ENCODE peak calls at places on chromosomes 7 and 10, in seven cellular contexts. One of them, this sample, is unnamed.

GRCh38 chr10:17354781-17355180 is 99.6 kb downstream of the ST8SIA6 start:
- DNase-seq in GM23338: no peak
- DNase-seq in thoracic aorta: no peak
- DNase-seq in CD8-positive, alpha-beta T cell: no peak
- DNase-seq in Peyer's patch: no peak
- DNase-seq in astrocyte of the cerebellum: peak
- DNase-seq in upper lobe of right lung: no peak
- DNase-seq in this sample: no peak

GRCh38 chr10:46284286-46285229 is 2.2 kb upstream of the ANTXRL start:
- DNase-seq in GM23338: peak
- DNase-seq in thoracic aorta: peak
- DNase-seq in CD8-positive, alpha-beta T cell: peak
- DNase-seq in Peyer's patch: peak
- DNase-seq in astrocyte of the cerebellum: no peak
- DNase-seq in upper lobe of right lung: peak
- DNase-seq in this sample: no peak

GRCh38 chr7:132639983-132640382 is 63.7 kb upstream of the PLXNA4 start:
- DNase-seq in GM23338: no peak
- DNase-seq in thoracic aorta: no peak
- DNase-seq in CD8-positive, alpha-beta T cell: no peak
- DNase-seq in Peyer's patch: no peak
- DNase-seq in astrocyte of the cerebellum: no peak
- DNase-seq in upper lobe of right lung: no peak
- DNase-seq in this sample: no peak

GRCh38 chr7:43700059-43700501 is 29.2 kb downstream of the COA1 start:
- DNase-seq in GM23338: peak
- DNase-seq in thoracic aorta: no peak
- DNase-seq in CD8-positive, alpha-beta T cell: no peak
- DNase-seq in Peyer's patch: no peak
- DNase-seq in astrocyte of the cerebellum: peak
- DNase-seq in upper lobe of right lung: no peak
- DNase-seq in this sample: no peak

GRCh38 chr7:116439856-116440549 is 59.5 kb upstream of the CAV2 start:
- DNase-seq in GM23338: no peak
- DNase-seq in thoracic aorta: no peak
- DNase-seq in CD8-positive, alpha-beta T cell: no peak
- DNase-seq in Peyer's patch: no peak
- DNase-seq in astrocyte of the cerebellum: no peak
- DNase-seq in upper lobe of right lung: no peak
- DNase-seq in this sample: no peak

GRCh38 chr7:87474533-87475358 is 734 bp downstream of the ABCB4 start:
- DNase-seq in GM23338: peak
- DNase-seq in thoracic aorta: no peak
- DNase-seq in CD8-positive, alpha-beta T cell: no peak
- DNase-seq in Peyer's patch: peak
- DNase-seq in astrocyte of the cerebellum: no peak
- DNase-seq in upper lobe of right lung: no peak
- DNase-seq in this sample: no peak

GRCh38 chr7:23628370-23628769 is 31.2 kb downstream of the CCDC126 start:
- DNase-seq in GM23338: no peak
- DNase-seq in thoracic aorta: no peak
- DNase-seq in CD8-positive, alpha-beta T cell: no peak
- DNase-seq in Peyer's patch: no peak
- DNase-seq in astrocyte of the cerebellum: no peak
- DNase-seq in upper lobe of right lung: no peak
- DNase-seq in this sample: no peak

GRCh38 chr10:5565671-5566581 is 41.2 kb downstream of the CALML3 start:
- DNase-seq in GM23338: no peak
- DNase-seq in thoracic aorta: no peak
- DNase-seq in CD8-positive, alpha-beta T cell: no peak
- DNase-seq in Peyer's patch: no peak
- DNase-seq in astrocyte of the cerebellum: no peak
- DNase-seq in upper lobe of right lung: peak
- DNase-seq in this sample: peak

GRCh38 chr7:109745677-109746410 is 1176.2 kb downstream of the DNAJB9 start:
- DNase-seq in GM23338: no peak
- DNase-seq in thoracic aorta: no peak
- DNase-seq in CD8-positive, alpha-beta T cell: no peak
- DNase-seq in Peyer's patch: no peak
- DNase-seq in astrocyte of the cerebellum: no peak
- DNase-seq in upper lobe of right lung: no peak
- DNase-seq in this sample: no peak

GRCh38 chr10:121753726-121754476 is 155.7 kb upstream of the FGFR2 start:
- DNase-seq in GM23338: peak
- DNase-seq in thoracic aorta: no peak
- DNase-seq in CD8-positive, alpha-beta T cell: no peak
- DNase-seq in Peyer's patch: no peak
- DNase-seq in astrocyte of the cerebellum: peak
- DNase-seq in upper lobe of right lung: no peak
- DNase-seq in this sample: peak

GRCh38 chr7:99011341-99011705 is 132.6 kb downstream of the SMURF1 start:
- DNase-seq in GM23338: no peak
- DNase-seq in thoracic aorta: no peak
- DNase-seq in CD8-positive, alpha-beta T cell: no peak
- DNase-seq in Peyer's patch: no peak
- DNase-seq in astrocyte of the cerebellum: no peak
- DNase-seq in upper lobe of right lung: no peak
- DNase-seq in this sample: no peak

GRCh38 chr7:159122276-159122675 is 22.4 kb downstream of the VIPR2 start:
- DNase-seq in GM23338: no peak
- DNase-seq in thoracic aorta: no peak
- DNase-seq in CD8-positive, alpha-beta T cell: no peak
- DNase-seq in Peyer's patch: no peak
- DNase-seq in astrocyte of the cerebellum: no peak
- DNase-seq in upper lobe of right lung: no peak
- DNase-seq in this sample: no peak

GRCh38 chr7:38049679-38050078 is 128.4 kb upstream of the STARD3NL start:
- DNase-seq in GM23338: no peak
- DNase-seq in thoracic aorta: no peak
- DNase-seq in CD8-positive, alpha-beta T cell: no peak
- DNase-seq in Peyer's patch: no peak
- DNase-seq in astrocyte of the cerebellum: no peak
- DNase-seq in upper lobe of right lung: no peak
- DNase-seq in this sample: no peak

GRCh38 chr7:96658011-96658391 is 51.6 kb downstream of the SEM1 start:
- DNase-seq in GM23338: no peak
- DNase-seq in thoracic aorta: no peak
- DNase-seq in CD8-positive, alpha-beta T cell: no peak
- DNase-seq in Peyer's patch: no peak
- DNase-seq in astrocyte of the cerebellum: no peak
- DNase-seq in upper lobe of right lung: no peak
- DNase-seq in this sample: no peak

GRCh38 chr10:33132626-33133025 is 174.6 kb upstream of the ITGB1 start:
- DNase-seq in GM23338: peak
- DNase-seq in thoracic aorta: no peak
- DNase-seq in CD8-positive, alpha-beta T cell: peak
- DNase-seq in Peyer's patch: no peak
- DNase-seq in astrocyte of the cerebellum: no peak
- DNase-seq in upper lobe of right lung: no peak
- DNase-seq in this sample: no peak

GRCh38 chr10:70268376-70268775 is 15.4 kb downstream of the NPFFR1 start:
- DNase-seq in GM23338: no peak
- DNase-seq in thoracic aorta: no peak
- DNase-seq in CD8-positive, alpha-beta T cell: no peak
- DNase-seq in Peyer's patch: no peak
- DNase-seq in astrocyte of the cerebellum: no peak
- DNase-seq in upper lobe of right lung: no peak
- DNase-seq in this sample: no peak

GRCh38 chr10:6083523-6084475 is 5.0 kb upstream of the RBM17 start:
- DNase-seq in GM23338: no peak
- DNase-seq in thoracic aorta: no peak
- DNase-seq in CD8-positive, alpha-beta T cell: peak
- DNase-seq in Peyer's patch: no peak
- DNase-seq in astrocyte of the cerebellum: no peak
- DNase-seq in upper lobe of right lung: no peak
- DNase-seq in this sample: no peak

GRCh38 chr7:122602800-122603199 is 96.1 kb downstream of the RNF133 start:
- DNase-seq in GM23338: no peak
- DNase-seq in thoracic aorta: no peak
- DNase-seq in CD8-positive, alpha-beta T cell: no peak
- DNase-seq in Peyer's patch: no peak
- DNase-seq in astrocyte of the cerebellum: no peak
- DNase-seq in upper lobe of right lung: no peak
- DNase-seq in this sample: no peak

GRCh38 chr7:128919881-128920789 is 9.6 kb upstream of the KCP start:
- DNase-seq in GM23338: peak
- DNase-seq in thoracic aorta: no peak
- DNase-seq in CD8-positive, alpha-beta T cell: no peak
- DNase-seq in Peyer's patch: no peak
- DNase-seq in astrocyte of the cerebellum: no peak
- DNase-seq in upper lobe of right lung: no peak
- DNase-seq in this sample: no peak

GRCh38 chr7:81410471-81411117 is 359.3 kb downstream of the HGF start:
- DNase-seq in GM23338: no peak
- DNase-seq in thoracic aorta: no peak
- DNase-seq in CD8-positive, alpha-beta T cell: no peak
- DNase-seq in Peyer's patch: no peak
- DNase-seq in astrocyte of the cerebellum: no peak
- DNase-seq in upper lobe of right lung: no peak
- DNase-seq in this sample: no peak

GRCh38 chr7:25124485-25125136 is 449 bp downstream of the CYCS start:
- DNase-seq in GM23338: no peak
- DNase-seq in thoracic aorta: no peak
- DNase-seq in CD8-positive, alpha-beta T cell: peak
- DNase-seq in Peyer's patch: no peak
- DNase-seq in astrocyte of the cerebellum: no peak
- DNase-seq in upper lobe of right lung: no peak
- DNase-seq in this sample: no peak

GRCh38 chr10:6558759-6559429 is 21.2 kb downstream of the PRKCQ start:
- DNase-seq in GM23338: no peak
- DNase-seq in thoracic aorta: no peak
- DNase-seq in CD8-positive, alpha-beta T cell: no peak
- DNase-seq in Peyer's patch: no peak
- DNase-seq in astrocyte of the cerebellum: no peak
- DNase-seq in upper lobe of right lung: no peak
- DNase-seq in this sample: no peak

GRCh38 chr10:22903694-22904093 is 24.2 kb upstream of the ARMC3 start:
- DNase-seq in GM23338: no peak
- DNase-seq in thoracic aorta: no peak
- DNase-seq in CD8-positive, alpha-beta T cell: no peak
- DNase-seq in Peyer's patch: no peak
- DNase-seq in astrocyte of the cerebellum: no peak
- DNase-seq in upper lobe of right lung: no peak
- DNase-seq in this sample: no peak

GRCh38 chr7:29386196-29386765 is 177.4 kb upstream of the PRR15 start:
- DNase-seq in GM23338: no peak
- DNase-seq in thoracic aorta: no peak
- DNase-seq in CD8-positive, alpha-beta T cell: no peak
- DNase-seq in Peyer's patch: no peak
- DNase-seq in astrocyte of the cerebellum: no peak
- DNase-seq in upper lobe of right lung: no peak
- DNase-seq in this sample: no peak
- H3K4me3 ChIP-seq in GM23338: no peak
- H3K4me3 ChIP-seq in thoracic aorta: no peak
- H3K4me3 ChIP-seq in CD8-positive, alpha-beta T cell: no peak
- H3K4me3 ChIP-seq in Peyer's patch: no peak
- H3K4me3 ChIP-seq in astrocyte of the cerebellum: no peak
- H3K4me3 ChIP-seq in upper lobe of right lung: no peak
- H3K4me3 ChIP-seq in this sample: no peak

GRCh38 chr7:101938115-101938514 is 120.7 kb downstream of the CUX1 start:
- DNase-seq in GM23338: no peak
- DNase-seq in thoracic aorta: no peak
- DNase-seq in CD8-positive, alpha-beta T cell: no peak
- DNase-seq in Peyer's patch: no peak
- DNase-seq in astrocyte of the cerebellum: no peak
- DNase-seq in upper lobe of right lung: no peak
- DNase-seq in this sample: no peak

GRCh38 chr7:101936223-101936611 is 118.8 kb downstream of the CUX1 start:
- DNase-seq in GM23338: peak
- DNase-seq in thoracic aorta: no peak
- DNase-seq in CD8-positive, alpha-beta T cell: no peak
- DNase-seq in Peyer's patch: no peak
- DNase-seq in astrocyte of the cerebellum: no peak
- DNase-seq in upper lobe of right lung: no peak
- DNase-seq in this sample: no peak

GRCh38 chr7:101934618-101935017 is 117.2 kb downstream of the CUX1 start:
- DNase-seq in GM23338: no peak
- DNase-seq in thoracic aorta: no peak
- DNase-seq in CD8-positive, alpha-beta T cell: no peak
- DNase-seq in Peyer's patch: no peak
- DNase-seq in astrocyte of the cerebellum: no peak
- DNase-seq in upper lobe of right lung: peak
- DNase-seq in this sample: no peak

GRCh38 chr7:101935521-101936141 is 118.2 kb downstream of the CUX1 start:
- DNase-seq in GM23338: no peak
- DNase-seq in thoracic aorta: no peak
- DNase-seq in CD8-positive, alpha-beta T cell: no peak
- DNase-seq in Peyer's patch: no peak
- DNase-seq in astrocyte of the cerebellum: no peak
- DNase-seq in upper lobe of right lung: peak
- DNase-seq in this sample: no peak

GRCh38 chr7:101936612-101937231 is 119.3 kb downstream of the CUX1 start:
- DNase-seq in GM23338: peak
- DNase-seq in thoracic aorta: peak
- DNase-seq in CD8-positive, alpha-beta T cell: no peak
- DNase-seq in Peyer's patch: no peak
- DNase-seq in astrocyte of the cerebellum: no peak
- DNase-seq in upper lobe of right lung: peak
- DNase-seq in this sample: no peak
- H3K4me3 ChIP-seq in GM23338: peak
- H3K4me3 ChIP-seq in thoracic aorta: peak
- H3K4me3 ChIP-seq in CD8-positive, alpha-beta T cell: no peak
- H3K4me3 ChIP-seq in Peyer's patch: no peak
- H3K4me3 ChIP-seq in astrocyte of the cerebellum: peak
- H3K4me3 ChIP-seq in upper lobe of right lung: peak
- H3K4me3 ChIP-seq in this sample: no peak

GRCh38 chr10:114629824-114630430 is 28.1 kb downstream of the ABLIM1 start:
- DNase-seq in GM23338: no peak
- DNase-seq in thoracic aorta: no peak
- DNase-seq in CD8-positive, alpha-beta T cell: no peak
- DNase-seq in Peyer's patch: no peak
- DNase-seq in astrocyte of the cerebellum: no peak
- DNase-seq in upper lobe of right lung: no peak
- DNase-seq in this sample: no peak
- H3K4me3 ChIP-seq in GM23338: no peak
- H3K4me3 ChIP-seq in thoracic aorta: no peak
- H3K4me3 ChIP-seq in CD8-positive, alpha-beta T cell: no peak
- H3K4me3 ChIP-seq in Peyer's patch: no peak
- H3K4me3 ChIP-seq in astrocyte of the cerebellum: no peak
- H3K4me3 ChIP-seq in upper lobe of right lung: no peak
- H3K4me3 ChIP-seq in this sample: no peak

DNA sequence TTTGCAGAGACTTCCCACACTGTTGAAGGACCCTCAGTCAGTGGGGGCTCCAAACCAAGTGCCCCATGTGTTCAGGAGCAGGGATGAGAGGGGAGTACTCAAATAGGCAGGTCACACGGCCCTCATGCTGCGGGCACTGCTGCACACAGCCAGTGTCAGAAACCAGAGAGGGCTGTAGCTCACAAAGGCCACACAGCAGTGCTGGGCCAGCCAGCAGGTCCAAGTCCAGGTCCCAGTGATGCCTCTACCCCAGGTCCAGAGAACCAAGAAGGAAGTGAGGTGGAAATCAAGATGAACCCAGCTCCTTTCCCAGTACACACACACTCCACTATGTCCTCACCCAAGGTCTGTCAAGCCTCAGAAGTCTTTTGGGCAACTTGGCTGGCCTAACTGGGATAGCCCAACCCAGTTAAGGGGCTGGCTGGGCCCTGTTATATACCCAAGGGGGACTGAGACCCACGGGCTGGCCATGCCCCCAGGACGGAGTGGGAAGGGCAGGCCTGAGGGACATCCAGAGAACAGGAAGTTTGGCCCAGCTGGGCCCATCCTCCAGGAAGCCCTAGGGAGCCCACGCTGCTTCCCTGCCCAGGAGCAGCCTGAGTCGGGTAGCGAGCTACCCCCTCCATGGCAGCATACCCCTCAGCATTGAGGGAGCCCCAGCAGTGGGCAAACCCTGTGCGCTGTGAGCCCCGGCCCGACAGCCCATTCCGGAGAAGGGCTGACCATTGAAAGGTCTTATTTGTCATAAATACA is 24.3 kb downstream of the GRID1 start:
- DNase-seq in GM23338: no peak
- DNase-seq in thoracic aorta: no peak
- DNase-seq in CD8-positive, alpha-beta T cell: no peak
- DNase-seq in Peyer's patch: no peak
- DNase-seq in astrocyte of the cerebellum: no peak
- DNase-seq in upper lobe of right lung: peak
- DNase-seq in this sample: no peak
- H3K4me3 ChIP-seq in GM23338: no peak
- H3K4me3 ChIP-seq in thoracic aorta: no peak
- H3K4me3 ChIP-seq in CD8-positive, alpha-beta T cell: no peak
- H3K4me3 ChIP-seq in Peyer's patch: no peak
- H3K4me3 ChIP-seq in astrocyte of the cerebellum: no peak
- H3K4me3 ChIP-seq in upper lobe of right lung: no peak
- H3K4me3 ChIP-seq in this sample: no peak

This sample was measured in AG04449.